ENCODE peak calls at places on chromosomes 3 and 15, in eight cellular contexts. V is renal cortical epithelial cell, L is nucleus accumbens, U is A172, O is amniotic stem cell, C is OCI-LY7, M is SHP77, B is stomach. J is an unnamed sample.

GRCh38 chr3:138184994-138185393 is 2.1 kb upstream of the ARMC8 start:
- DNase-seq in V (peak), L (no peak), U (peak), O (no peak), C (no peak), M (no peak), B (no peak), J (no peak)

GRCh38 chr3:40780801-40781406 is 256.1 kb downstream of the ZNF621 start:
- DNase-seq in V (no peak), L (no peak), U (no peak), O (no peak), C (no peak), M (peak), B (no peak), J (peak)

GRCh38 chr15:74365619-74366445 is 1.6 kb downstream of the CYP11A1 start:
- DNase-seq in V (no peak), L (no peak), U (no peak), O (peak), C (no peak), M (no peak), B (no peak), J (no peak)

GRCh38 chr3:133258358-133258757 is 141.5 kb upstream of the BFSP2 start:
- DNase-seq in V (no peak), L (no peak), U (peak), O (no peak), C (no peak), M (no peak), B (no peak), J (no peak)

GRCh38 chr3:170867143-170867542 is 2.9 kb downstream of the RPL22L1 start:
- DNase-seq in V (no peak), L (no peak), U (no peak), O (no peak), C (peak), M (no peak), B (no peak), J (no peak)

GRCh38 chr15:40911693-40912092 is 17.4 kb downstream of the VPS18 start:
- DNase-seq in V (no peak), L (no peak), U (no peak), O (no peak), C (no peak), M (no peak), B (no peak), J (no peak)

GRCh38 chr3:20125912-20126311 is 60.1 kb downstream of the SGO1 start:
- DNase-seq in V (no peak), L (peak), U (no peak), O (no peak), C (peak), M (no peak), B (no peak), J (no peak)

GRCh38 chr3:99896482-99896881 is 78.8 kb downstream of the CMSS1 start:
- DNase-seq in V (no peak), L (no peak), U (no peak), O (no peak), C (no peak), M (no peak), B (no peak), J (no peak)

GRCh38 chr3:148881286-148881685 is 16.2 kb downstream of the CPA3 start:
- DNase-seq in V (no peak), L (no peak), U (no peak), O (no peak), C (no peak), M (no peak), B (no peak), J (no peak)

J was measured in ureter.